ENCODE peak calls at places on chromosomes 11 and 22, in seven cellular contexts. One of them, this sample, is unnamed.

GRCh38 chr11:130785376-130786110 is 130.7 kb downstream of the SNX19 start:
- DNase-seq in stimulated activated effector memory CD8-positive, alpha-beta T cell treated with anti-CD3 and anti-CD28 coated beads, Interleukin-12 subunit alpha, Interleukin-12 subunit beta, amount 100 ng/mL, for 72 hours: no peak
- DNase-seq in activated CD4-positive, alpha-beta T cell treated with anti-CD3 and anti-CD28 coated beads for 48 hours: no peak
- DNase-seq in SK-N-MC: peak
- DNase-seq in sigmoid colon: no peak
- DNase-seq in activated naive CD8-positive, alpha-beta T cell treated with anti-CD3 and anti-CD28 coated beads, Interleukin-2, amount 10 ng/mL, durations not matched to agents 7 days and 5 days: no peak
- DNase-seq in Calu3: no peak
- DNase-seq in this sample: peak

GRCh38 chr11:114317738-114318137 is 21.5 kb downstream of the NNMT start:
- DNase-seq in stimulated activated effector memory CD8-positive, alpha-beta T cell treated with anti-CD3 and anti-CD28 coated beads, Interleukin-12 subunit alpha, Interleukin-12 subunit beta, amount 100 ng/mL, for 72 hours: no peak
- DNase-seq in activated CD4-positive, alpha-beta T cell treated with anti-CD3 and anti-CD28 coated beads for 48 hours: no peak
- DNase-seq in SK-N-MC: no peak
- DNase-seq in sigmoid colon: no peak
- DNase-seq in activated naive CD8-positive, alpha-beta T cell treated with anti-CD3 and anti-CD28 coated beads, Interleukin-2, amount 10 ng/mL, durations not matched to agents 7 days and 5 days: no peak
- DNase-seq in Calu3: no peak
- DNase-seq in this sample: peak

GRCh38 chr22:46025973-46026906 is 49.3 kb upstream of the WNT7B start:
- DNase-seq in stimulated activated effector memory CD8-positive, alpha-beta T cell treated with anti-CD3 and anti-CD28 coated beads, Interleukin-12 subunit alpha, Interleukin-12 subunit beta, amount 100 ng/mL, for 72 hours: no peak
- DNase-seq in activated CD4-positive, alpha-beta T cell treated with anti-CD3 and anti-CD28 coated beads for 48 hours: no peak
- DNase-seq in SK-N-MC: no peak
- DNase-seq in sigmoid colon: peak
- DNase-seq in activated naive CD8-positive, alpha-beta T cell treated with anti-CD3 and anti-CD28 coated beads, Interleukin-2, amount 10 ng/mL, durations not matched to agents 7 days and 5 days: no peak
- DNase-seq in Calu3: no peak
- DNase-seq in this sample: no peak

GRCh38 chr11:96393753-96394348 is 4.0 kb downstream of the JRKL start:
- DNase-seq in stimulated activated effector memory CD8-positive, alpha-beta T cell treated with anti-CD3 and anti-CD28 coated beads, Interleukin-12 subunit alpha, Interleukin-12 subunit beta, amount 100 ng/mL, for 72 hours: no peak
- DNase-seq in activated CD4-positive, alpha-beta T cell treated with anti-CD3 and anti-CD28 coated beads for 48 hours: no peak
- DNase-seq in SK-N-MC: peak
- DNase-seq in sigmoid colon: no peak
- DNase-seq in activated naive CD8-positive, alpha-beta T cell treated with anti-CD3 and anti-CD28 coated beads, Interleukin-2, amount 10 ng/mL, durations not matched to agents 7 days and 5 days: no peak
- DNase-seq in Calu3: no peak
- DNase-seq in this sample: peak

GRCh38 chr11:73330569-73331093 is 22.6 kb downstream of the ARHGEF17 start:
- DNase-seq in stimulated activated effector memory CD8-positive, alpha-beta T cell treated with anti-CD3 and anti-CD28 coated beads, Interleukin-12 subunit alpha, Interleukin-12 subunit beta, amount 100 ng/mL, for 72 hours: no peak
- DNase-seq in activated CD4-positive, alpha-beta T cell treated with anti-CD3 and anti-CD28 coated beads for 48 hours: no peak
- DNase-seq in SK-N-MC: no peak
- DNase-seq in sigmoid colon: no peak
- DNase-seq in activated naive CD8-positive, alpha-beta T cell treated with anti-CD3 and anti-CD28 coated beads, Interleukin-2, amount 10 ng/mL, durations not matched to agents 7 days and 5 days: no peak
- DNase-seq in Calu3: no peak
- DNase-seq in this sample: peak

GRCh38 chr11:67367014-67367835 is 6.2 kb downstream of the CLCF1 start:
- DNase-seq in stimulated activated effector memory CD8-positive, alpha-beta T cell treated with anti-CD3 and anti-CD28 coated beads, Interleukin-12 subunit alpha, Interleukin-12 subunit beta, amount 100 ng/mL, for 72 hours: no peak
- DNase-seq in activated CD4-positive, alpha-beta T cell treated with anti-CD3 and anti-CD28 coated beads for 48 hours: no peak
- DNase-seq in SK-N-MC: no peak
- DNase-seq in sigmoid colon: no peak
- DNase-seq in activated naive CD8-positive, alpha-beta T cell treated with anti-CD3 and anti-CD28 coated beads, Interleukin-2, amount 10 ng/mL, durations not matched to agents 7 days and 5 days: no peak
- DNase-seq in Calu3: no peak
- DNase-seq in this sample: peak

GRCh38 chr22:44860311-44860710 is 107.9 kb downstream of the ARHGAP8 start:
- DNase-seq in stimulated activated effector memory CD8-positive, alpha-beta T cell treated with anti-CD3 and anti-CD28 coated beads, Interleukin-12 subunit alpha, Interleukin-12 subunit beta, amount 100 ng/mL, for 72 hours: no peak
- DNase-seq in activated CD4-positive, alpha-beta T cell treated with anti-CD3 and anti-CD28 coated beads for 48 hours: no peak
- DNase-seq in SK-N-MC: no peak
- DNase-seq in sigmoid colon: no peak
- DNase-seq in activated naive CD8-positive, alpha-beta T cell treated with anti-CD3 and anti-CD28 coated beads, Interleukin-2, amount 10 ng/mL, durations not matched to agents 7 days and 5 days: no peak
- DNase-seq in Calu3: no peak
- DNase-seq in this sample: no peak

GRCh38 chr11:69380921-69381581 is 87.1 kb downstream of the MYEOV start:
- DNase-seq in stimulated activated effector memory CD8-positive, alpha-beta T cell treated with anti-CD3 and anti-CD28 coated beads, Interleukin-12 subunit alpha, Interleukin-12 subunit beta, amount 100 ng/mL, for 72 hours: no peak
- DNase-seq in activated CD4-positive, alpha-beta T cell treated with anti-CD3 and anti-CD28 coated beads for 48 hours: no peak
- DNase-seq in SK-N-MC: no peak
- DNase-seq in sigmoid colon: peak
- DNase-seq in activated naive CD8-positive, alpha-beta T cell treated with anti-CD3 and anti-CD28 coated beads, Interleukin-2, amount 10 ng/mL, durations not matched to agents 7 days and 5 days: peak
- DNase-seq in Calu3: no peak
- DNase-seq in this sample: no peak

GRCh38 chr22:22959147-22959827 is 71.7 kb downstream of the IGLL5 start:
- DNase-seq in stimulated activated effector memory CD8-positive, alpha-beta T cell treated with anti-CD3 and anti-CD28 coated beads, Interleukin-12 subunit alpha, Interleukin-12 subunit beta, amount 100 ng/mL, for 72 hours: peak
- DNase-seq in activated CD4-positive, alpha-beta T cell treated with anti-CD3 and anti-CD28 coated beads for 48 hours: peak
- DNase-seq in SK-N-MC: peak
- DNase-seq in sigmoid colon: peak
- DNase-seq in activated naive CD8-positive, alpha-beta T cell treated with anti-CD3 and anti-CD28 coated beads, Interleukin-2, amount 10 ng/mL, durations not matched to agents 7 days and 5 days: peak
- DNase-seq in Calu3: peak
- DNase-seq in this sample: peak

GRCh38 chr22:30305906-30306628 is 16.8 kb upstream of the CASTOR1 start:
- DNase-seq in stimulated activated effector memory CD8-positive, alpha-beta T cell treated with anti-CD3 and anti-CD28 coated beads, Interleukin-12 subunit alpha, Interleukin-12 subunit beta, amount 100 ng/mL, for 72 hours: no peak
- DNase-seq in activated CD4-positive, alpha-beta T cell treated with anti-CD3 and anti-CD28 coated beads for 48 hours: no peak
- DNase-seq in SK-N-MC: no peak
- DNase-seq in sigmoid colon: no peak
- DNase-seq in activated naive CD8-positive, alpha-beta T cell treated with anti-CD3 and anti-CD28 coated beads, Interleukin-2, amount 10 ng/mL, durations not matched to agents 7 days and 5 days: no peak
- DNase-seq in Calu3: no peak
- DNase-seq in this sample: no peak

GRCh38 chr22:26671317-26672059 is 14.1 kb downstream of the MIAT start:
- DNase-seq in stimulated activated effector memory CD8-positive, alpha-beta T cell treated with anti-CD3 and anti-CD28 coated beads, Interleukin-12 subunit alpha, Interleukin-12 subunit beta, amount 100 ng/mL, for 72 hours: peak
- DNase-seq in activated CD4-positive, alpha-beta T cell treated with anti-CD3 and anti-CD28 coated beads for 48 hours: peak
- DNase-seq in SK-N-MC: no peak
- DNase-seq in sigmoid colon: peak
- DNase-seq in activated naive CD8-positive, alpha-beta T cell treated with anti-CD3 and anti-CD28 coated beads, Interleukin-2, amount 10 ng/mL, durations not matched to agents 7 days and 5 days: peak
- DNase-seq in Calu3: peak
- DNase-seq in this sample: no peak